ENCODE peak calls at places on chromosomes 2 and 18, in eight cellular contexts. W, L, A, X, I, Y, S and Z are unnamed samples.
A peak's percentile ranks its signal among the peaks of the same experiment; 100 is the strongest.

GRCh38 chr2:51251356-51251755 is 219.4 kb upstream of the NRXN1 start:
- DNase-seq in W (no peak), Y (no peak), L (no peak), S (no peak), I (no peak), X (no peak), A (no peak), Z (no peak)

GRCh38 chr2:74459377-74460118 is 1.3 kb downstream of the WBP1 start:
- DNase-seq in I (no peak), X (no peak), A (peak; percentile 13), L (no peak), Y (peak; percentile 11), S (no peak), W (no peak), Z (no peak)

GRCh38 chr2:217054791-217055190 is 194.9 kb upstream of the TNP1 start:
- DNase-seq in W (no peak), S (peak; percentile 62), Y (no peak), A (peak; percentile 70), I (no peak), L (no peak), X (no peak), Z (no peak)

GRCh38 chr18:22934789-22935188 is 1.7 kb downstream of the RBBP8 start:
- DNase-seq in W (no peak), I (no peak), S (no peak), Y (no peak), L (no peak), X (no peak), A (no peak), Z (no peak)

GRCh38 chr2:59824314-59824713 is 729.1 kb downstream of the BCL11A start:
- DNase-seq in Y (no peak), X (no peak), A (no peak), I (no peak), L (no peak), W (no peak), S (no peak), Z (no peak)

GRCh38 chr2:31739156-31739555 is 158.4 kb upstream of the SRD5A2 start:
- DNase-seq in Y (no peak), W (no peak), A (no peak), L (no peak), X (no peak), S (no peak), I (no peak), Z (no peak)

GRCh38 chr18:24862225-24862893 is 401.9 kb downstream of the HRH4 start:
- DNase-seq in X (peak; percentile 13), W (no peak), Y (peak; percentile 50), S (no peak), L (no peak), A (no peak), I (no peak), Z (no peak)

GRCh38 chr2:152647417-152648010 is 69.7 kb downstream of the PRPF40A start:
- DNase-seq in W (no peak), S (peak; percentile 70), A (no peak), I (peak; percentile 49), X (peak; percentile 23), Y (no peak), L (peak; percentile 83), Z (peak; percentile 67)

GRCh38 chr2:60540054-60540453 is 13.4 kb downstream of the BCL11A start:
- DNase-seq in S (no peak), L (no peak), A (no peak), I (no peak), Y (no peak), X (no peak), W (no peak), Z (no peak)

DNA sequence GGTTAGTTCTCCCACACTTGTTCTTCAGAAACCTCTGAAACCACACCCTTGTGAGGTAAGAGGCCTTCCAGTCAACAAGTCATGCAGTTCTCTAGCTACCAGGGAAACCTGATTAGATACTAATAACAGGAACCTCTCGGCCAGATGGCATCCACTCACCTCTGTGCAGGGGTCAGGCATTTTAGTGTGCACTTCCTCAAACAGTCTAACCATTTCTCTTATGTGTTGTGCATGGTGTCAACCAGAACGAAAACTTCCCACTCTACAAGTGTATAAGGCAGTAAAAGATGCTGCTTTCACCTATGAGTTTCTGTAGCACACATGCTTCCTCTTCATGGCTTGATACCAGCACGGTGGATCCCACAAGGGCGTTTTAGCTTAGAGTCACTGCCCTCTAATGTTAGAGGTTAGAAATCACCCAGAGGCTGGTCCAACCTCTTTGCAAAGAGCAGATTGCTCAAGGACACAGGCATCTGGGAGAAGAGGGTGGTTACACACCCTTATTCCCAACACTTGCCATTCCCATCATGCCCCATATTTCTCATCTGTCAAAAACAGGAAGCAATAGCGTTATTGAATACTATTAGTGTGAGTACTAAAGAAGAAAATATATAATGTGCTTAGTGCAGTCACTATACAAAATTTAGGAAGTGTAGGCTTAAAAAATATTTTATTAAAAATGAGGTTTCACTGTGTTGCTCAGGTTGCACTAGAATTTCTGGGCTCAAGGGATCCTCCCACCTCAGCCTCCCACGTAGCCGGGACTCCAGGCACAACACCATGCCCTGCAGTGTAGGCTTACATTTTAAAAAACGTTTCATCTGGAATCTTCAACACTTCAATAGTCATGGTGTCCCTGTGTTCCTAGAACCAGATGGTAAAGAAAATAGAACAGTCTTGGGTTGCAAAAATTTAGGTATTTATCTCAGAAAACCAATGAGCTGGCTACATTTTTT is 34.5 kb upstream of the RAB31 start:
- DNase-seq in X (peak; percentile 19), A (peak; percentile 83), I (peak; percentile 58), L (peak; percentile 55), W (no peak), S (peak; percentile 85), Y (peak; percentile 47), Z (peak; percentile 36)
- H3K4me3 ChIP-seq in X (no peak overlapping the region), A (no peak overlapping the region), I (no peak overlapping the region), L (no peak overlapping the region), W (no peak overlapping the region), S (no peak overlapping the region), Y (no peak overlapping the region), Z (no peak overlapping the region)

DNA sequence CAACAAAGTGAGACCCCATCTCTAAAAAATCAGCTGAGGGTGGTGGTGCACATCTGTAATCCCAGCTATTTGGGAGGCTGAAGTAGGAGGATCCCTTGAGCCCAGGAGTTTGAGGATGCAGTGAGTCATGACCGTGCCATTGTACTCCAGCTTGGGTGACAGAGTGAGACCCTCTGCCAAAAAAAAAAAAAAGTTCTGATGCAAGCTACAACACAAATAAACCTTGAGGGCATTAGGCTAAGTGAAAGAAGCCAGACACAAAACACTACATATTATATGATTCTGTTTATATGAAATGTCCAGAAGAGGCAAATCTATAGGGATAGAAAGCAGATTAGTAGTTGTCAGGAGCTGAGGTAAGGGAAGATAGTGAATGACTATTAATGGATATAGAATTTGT is 13.0 kb downstream of the YWHAQ start:
- DNase-seq in X (no peak), I (peak; percentile 68), L (no peak), Y (no peak), S (peak; percentile 66), W (no peak), A (peak; percentile 72), Z (no peak)
- H3K4me3 ChIP-seq in X (no peak overlapping the region), I (no peak overlapping the region), L (no peak overlapping the region), Y (no peak overlapping the region), S (no peak overlapping the region), W (no peak overlapping the region), A (no peak overlapping the region), Z (no peak overlapping the region)

DNA sequence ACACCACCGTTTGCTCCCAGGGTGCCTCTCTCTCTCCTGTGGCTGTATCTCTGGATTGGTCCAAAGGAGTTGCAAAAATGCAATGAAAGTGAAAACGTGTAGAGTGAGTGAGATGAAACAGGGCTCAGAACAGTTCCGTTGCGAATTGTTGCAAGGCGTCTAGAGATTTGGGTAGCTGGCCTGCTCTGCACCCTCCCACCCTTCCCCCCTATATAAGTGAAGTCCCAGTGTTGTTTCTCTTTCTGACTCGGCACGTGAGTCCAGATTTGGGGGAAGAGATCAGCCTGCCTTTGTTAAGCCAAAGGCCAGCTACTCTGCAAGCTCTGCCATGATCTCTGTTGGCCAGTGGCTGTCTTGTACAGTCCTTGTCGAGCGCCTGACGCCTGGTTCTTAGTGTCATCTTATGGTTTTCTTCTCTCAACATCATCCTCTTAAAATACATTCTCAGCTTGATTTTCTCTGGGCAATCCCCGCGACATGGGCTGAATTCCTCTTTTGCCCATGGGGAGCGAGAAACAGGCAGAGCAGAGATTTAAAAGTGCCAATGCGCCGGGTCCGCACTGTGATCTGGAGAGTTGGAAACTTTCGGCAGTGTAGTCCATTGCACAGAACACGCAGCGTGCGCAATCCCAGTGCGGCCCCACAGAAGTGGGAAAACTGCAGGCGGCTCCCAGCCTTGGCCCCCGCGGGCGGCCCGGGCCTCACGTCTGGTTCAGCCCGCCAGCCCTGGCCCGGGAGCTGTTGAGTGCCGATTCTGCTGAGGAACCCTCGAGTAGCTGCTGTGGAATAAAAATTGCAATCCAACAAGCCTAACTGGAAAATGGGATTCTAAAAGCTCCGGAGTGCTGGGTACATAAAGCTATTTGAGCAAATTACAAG is 9.3 kb downstream of the MEIS1 start:
- DNase-seq in W (no peak), I (peak; percentile 74), X (no peak), L (peak; percentile 45), A (peak; percentile 27), S (peak; percentile 67), Y (peak; percentile 41), Z (no peak)
- H3K4me3 ChIP-seq in W (peak overlapping the region; percentile 50), I (peak overlapping the region; percentile 57), X (no peak overlapping the region), L (no peak overlapping the region), A (no peak overlapping the region), S (peak overlapping the region; percentile 71), Y (no peak overlapping the region), Z (peak overlapping the region; percentile 41)

DNA sequence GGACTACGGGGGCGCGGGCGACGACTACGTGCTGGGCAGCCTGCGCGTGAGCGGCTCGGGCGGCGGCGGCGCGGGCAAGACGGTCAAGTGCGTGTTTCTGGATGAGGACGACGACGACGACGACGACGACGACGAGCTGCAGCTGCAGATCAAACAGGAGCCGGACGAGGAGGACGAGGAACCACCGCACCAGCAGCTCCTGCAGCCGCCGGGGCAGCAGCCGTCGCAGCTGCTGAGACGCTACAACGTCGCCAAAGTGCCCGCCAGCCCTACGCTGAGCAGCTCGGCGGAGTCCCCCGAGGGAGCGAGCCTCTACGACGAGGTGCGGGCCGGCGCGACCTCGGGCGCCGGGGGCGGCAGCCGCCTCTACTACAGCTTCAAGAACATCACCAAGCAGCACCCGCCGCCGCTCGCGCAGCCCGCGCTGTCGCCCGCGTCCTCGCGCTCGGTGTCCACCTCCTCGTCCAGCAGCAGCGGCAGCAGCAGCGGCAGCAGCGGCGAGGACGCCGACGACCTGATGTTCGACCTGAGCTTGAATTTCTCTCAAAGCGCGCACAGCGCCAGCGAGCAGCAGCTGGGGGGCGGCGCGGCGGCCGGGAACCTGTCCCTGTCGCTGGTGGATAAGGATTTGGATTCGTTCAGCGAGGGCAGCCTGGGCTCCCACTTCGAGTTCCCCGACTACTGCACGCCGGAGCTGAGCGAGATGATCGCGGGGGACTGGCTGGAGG is 1.3 kb downstream of the SOX11 start:
- DNase-seq in W (no peak), X (no peak), I (peak; percentile 22), Y (peak; percentile 71), L (no peak), A (no peak), S (peak; percentile 16), Z (no peak)
- H3K4me3 ChIP-seq in W (peak overlapping the region; percentile 64), X (no peak overlapping the region), I (peak overlapping the region; percentile 74), Y (peak overlapping the region; percentile 90), L (no peak overlapping the region), A (no peak overlapping the region), S (peak overlapping the region; percentile 13), Z (peak overlapping the region; percentile 35)

GRCh38 chr2:11680181-11680900 is 10.3 kb upstream of the NTSR2 start:
- DNase-seq in A (peak; percentile 12), X (no peak), L (peak; percentile 86), W (no peak), Y (no peak), S (no peak), I (peak; percentile 61), Z (no peak)
- H3K4me3 ChIP-seq in A (no peak overlapping the region), X (no peak overlapping the region), L (no peak overlapping the region), W (no peak overlapping the region), Y (no peak overlapping the region), S (no peak overlapping the region), I (no peak overlapping the region), Z (no peak overlapping the region)